ENCODE peak calls at places on chromosomes 6 and 20, in ten cellular contexts. One of them, this sample, is unnamed.

GRCh38 chr6:16227048-16227562 is 11.3 kb upstream of the GMPR start:
- DNase-seq in OCI-LY7: no peak
- DNase-seq in endothelial cell: no peak
- DNase-seq in transverse colon: no peak
- DNase-seq in omental fat pad: no peak
- DNase-seq in Peyer's patch: no peak
- DNase-seq in astrocyte of the spinal cord: no peak
- DNase-seq in A549: no peak
- DNase-seq in PC-9: no peak
- DNase-seq in stomach: no peak
- DNase-seq in this sample: no peak

GRCh38 chr20:58233881-58234528 is 5.6 kb upstream of the ANKRD60 start:
- DNase-seq in astrocyte of the spinal cord: no peak
- DNase-seq in endothelial cell: peak; percentile 85
- DNase-seq in stomach: no peak
- DNase-seq in transverse colon: peak; percentile 31
- DNase-seq in OCI-LY7: peak; percentile 28
- DNase-seq in PC-9: no peak
- DNase-seq in omental fat pad: no peak
- DNase-seq in Peyer's patch: no peak
- DNase-seq in A549: peak; percentile 23
- DNase-seq in this sample: peak; percentile 62

GRCh38 chr6:166307082-166307980 is 861 bp downstream of the PRR18 start:
- DNase-seq in Peyer's patch: no peak
- DNase-seq in astrocyte of the spinal cord: no peak
- DNase-seq in stomach: no peak
- DNase-seq in endothelial cell: peak; percentile 41
- DNase-seq in OCI-LY7: no peak
- DNase-seq in PC-9: no peak
- DNase-seq in transverse colon: no peak
- DNase-seq in omental fat pad: no peak
- DNase-seq in A549: no peak
- DNase-seq in this sample: peak; percentile 43

GRCh38 chr20:4794846-4795245 is 73.1 kb downstream of the PRND start:
- DNase-seq in A549: no peak
- DNase-seq in OCI-LY7: no peak
- DNase-seq in stomach: no peak
- DNase-seq in astrocyte of the spinal cord: peak; percentile 4
- DNase-seq in omental fat pad: no peak
- DNase-seq in PC-9: no peak
- DNase-seq in transverse colon: no peak
- DNase-seq in Peyer's patch: no peak
- DNase-seq in endothelial cell: no peak
- DNase-seq in this sample: no peak

GRCh38 chr6:47308674-47309325 is 905 bp downstream of the TNFRSF21 start:
- DNase-seq in OCI-LY7: peak; percentile 67
- DNase-seq in endothelial cell: peak; percentile 33
- DNase-seq in Peyer's patch: peak; percentile 56
- DNase-seq in transverse colon: peak; percentile 22
- DNase-seq in stomach: peak; percentile 29
- DNase-seq in A549: peak; percentile 29
- DNase-seq in omental fat pad: no peak
- DNase-seq in PC-9: no peak
- DNase-seq in astrocyte of the spinal cord: peak; percentile 58
- DNase-seq in this sample: peak; percentile 31

GRCh38 chr6:30881987-30882763 is 2.1 kb upstream of the DDR1 start:
- DNase-seq in Peyer's patch: peak; percentile 46
- DNase-seq in OCI-LY7: peak; percentile 48
- DNase-seq in A549: no peak
- DNase-seq in stomach: no peak
- DNase-seq in omental fat pad: no peak
- DNase-seq in endothelial cell: no peak
- DNase-seq in PC-9: no peak
- DNase-seq in astrocyte of the spinal cord: peak; percentile 60
- DNase-seq in transverse colon: no peak
- DNase-seq in this sample: peak; percentile 62

GRCh38 chr6:27785297-27785696 is 126.9 kb downstream of the OR2B2 start:
- DNase-seq in transverse colon: no peak
- DNase-seq in stomach: no peak
- DNase-seq in A549: no peak
- DNase-seq in OCI-LY7: no peak
- DNase-seq in PC-9: no peak
- DNase-seq in omental fat pad: no peak
- DNase-seq in Peyer's patch: no peak
- DNase-seq in astrocyte of the spinal cord: no peak
- DNase-seq in endothelial cell: no peak
- DNase-seq in this sample: no peak

GRCh38 chr6:145668844-145669243 is 66.5 kb downstream of the EPM2A start:
- DNase-seq in Peyer's patch: no peak
- DNase-seq in astrocyte of the spinal cord: no peak
- DNase-seq in PC-9: no peak
- DNase-seq in A549: no peak
- DNase-seq in OCI-LY7: no peak
- DNase-seq in stomach: no peak
- DNase-seq in endothelial cell: no peak
- DNase-seq in transverse colon: no peak
- DNase-seq in omental fat pad: no peak
- DNase-seq in this sample: no peak

GRCh38 chr20:2314759-2315439 is 19.1 kb downstream of the TGM3 start:
- DNase-seq in endothelial cell: no peak
- DNase-seq in PC-9: peak; percentile 97
- DNase-seq in stomach: no peak
- DNase-seq in Peyer's patch: peak; percentile 48
- DNase-seq in omental fat pad: no peak
- DNase-seq in OCI-LY7: no peak
- DNase-seq in astrocyte of the spinal cord: peak; percentile 76
- DNase-seq in A549: peak; percentile 35
- DNase-seq in transverse colon: no peak
- DNase-seq in this sample: no peak

GRCh38 chr6:21423106-21423854 is 170.3 kb upstream of the SOX4 start:
- DNase-seq in OCI-LY7: no peak
- DNase-seq in astrocyte of the spinal cord: no peak
- DNase-seq in transverse colon: no peak
- DNase-seq in PC-9: no peak
- DNase-seq in A549: no peak
- DNase-seq in omental fat pad: no peak
- DNase-seq in endothelial cell: no peak
- DNase-seq in stomach: no peak
- DNase-seq in Peyer's patch: no peak
- DNase-seq in this sample: no peak

GRCh38 chr6:20577280-20577679 is 43.0 kb downstream of the CDKAL1 start:
- DNase-seq in stomach: no peak
- DNase-seq in omental fat pad: no peak
- DNase-seq in OCI-LY7: no peak
- DNase-seq in A549: no peak
- DNase-seq in PC-9: no peak
- DNase-seq in Peyer's patch: no peak
- DNase-seq in astrocyte of the spinal cord: no peak
- DNase-seq in endothelial cell: no peak
- DNase-seq in transverse colon: no peak
- DNase-seq in this sample: no peak

GRCh38 chr20:61531553-61532345 is 279.7 kb downstream of the CDH4 start:
- DNase-seq in transverse colon: no peak
- DNase-seq in A549: no peak
- DNase-seq in stomach: no peak
- DNase-seq in Peyer's patch: no peak
- DNase-seq in omental fat pad: no peak
- DNase-seq in OCI-LY7: no peak
- DNase-seq in astrocyte of the spinal cord: peak; percentile 66
- DNase-seq in endothelial cell: no peak
- DNase-seq in PC-9: peak; percentile 26
- DNase-seq in this sample: no peak

GRCh38 chr6:149264629-149265028 is 52.9 kb upstream of the TAB2 start:
- DNase-seq in OCI-LY7: peak; percentile 14
- DNase-seq in Peyer's patch: peak; percentile 58
- DNase-seq in transverse colon: no peak
- DNase-seq in A549: no peak
- DNase-seq in PC-9: no peak
- DNase-seq in endothelial cell: no peak
- DNase-seq in stomach: no peak
- DNase-seq in omental fat pad: no peak
- DNase-seq in astrocyte of the spinal cord: no peak
- DNase-seq in this sample: no peak

GRCh38 chr6:21710908-21711627 is 117.5 kb downstream of the SOX4 start:
- DNase-seq in PC-9: no peak
- DNase-seq in OCI-LY7: no peak
- DNase-seq in omental fat pad: no peak
- DNase-seq in stomach: no peak
- DNase-seq in transverse colon: no peak
- DNase-seq in A549: no peak
- DNase-seq in endothelial cell: no peak
- DNase-seq in Peyer's patch: no peak
- DNase-seq in astrocyte of the spinal cord: no peak
- DNase-seq in this sample: no peak

GRCh38 chr6:617485-618100 is 39.3 kb downstream of the HUS1B start:
- DNase-seq in stomach: no peak
- DNase-seq in A549: peak; percentile 3
- DNase-seq in transverse colon: no peak
- DNase-seq in Peyer's patch: no peak
- DNase-seq in endothelial cell: no peak
- DNase-seq in OCI-LY7: no peak
- DNase-seq in astrocyte of the spinal cord: no peak
- DNase-seq in omental fat pad: no peak
- DNase-seq in PC-9: no peak
- DNase-seq in this sample: no peak
- TF ChIP-seq CTCF in stomach: no peak
- TF ChIP-seq CTCF in A549: peak; percentile 20
- TF ChIP-seq CTCF in transverse colon: no peak
- TF ChIP-seq CTCF in Peyer's patch: no peak
- TF ChIP-seq CTCF in endothelial cell: no peak
- TF ChIP-seq CTCF in OCI-LY7: peak; percentile 38
- TF ChIP-seq CTCF in astrocyte of the spinal cord: peak; percentile 3
- TF ChIP-seq CTCF in omental fat pad: no peak
- TF ChIP-seq CTCF in PC-9: no peak
- TF ChIP-seq CTCF in this sample: no peak

DNA sequence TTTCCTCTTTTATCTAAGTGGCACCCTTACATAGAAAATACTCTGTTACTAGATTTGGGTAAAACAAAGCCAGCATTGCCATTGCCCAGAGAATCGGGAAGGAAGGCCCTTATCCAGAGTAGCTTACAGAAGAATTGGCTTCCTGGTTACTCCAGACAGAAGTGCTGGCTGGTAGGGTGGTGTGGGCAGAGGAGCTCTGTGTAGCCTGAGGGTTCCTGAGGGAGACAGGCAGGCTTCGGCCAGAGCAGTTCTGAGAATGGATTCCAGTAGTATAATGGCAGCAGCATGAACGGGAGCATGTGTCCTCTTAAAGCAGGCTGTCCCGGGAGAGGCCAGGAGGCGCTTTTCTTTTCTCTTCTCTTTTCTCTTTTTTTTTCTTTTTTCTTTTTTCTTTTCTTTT is 11.9 kb downstream of the CUL9 start:
- DNase-seq in A549: no peak
- DNase-seq in omental fat pad: no peak
- DNase-seq in transverse colon: no peak
- DNase-seq in PC-9: no peak
- DNase-seq in astrocyte of the spinal cord: no peak
- DNase-seq in stomach: no peak
- DNase-seq in Peyer's patch: peak; percentile 14
- DNase-seq in endothelial cell: no peak
- DNase-seq in OCI-LY7: no peak
- DNase-seq in this sample: no peak
- TF ChIP-seq CTCF in A549: no peak
- TF ChIP-seq CTCF in omental fat pad: no peak
- TF ChIP-seq CTCF in transverse colon: no peak
- TF ChIP-seq CTCF in PC-9: no peak
- TF ChIP-seq CTCF in astrocyte of the spinal cord: no peak
- TF ChIP-seq CTCF in stomach: no peak
- TF ChIP-seq CTCF in Peyer's patch: no peak
- TF ChIP-seq CTCF in endothelial cell: no peak
- TF ChIP-seq CTCF in OCI-LY7: no peak
- TF ChIP-seq CTCF in this sample: no peak

GRCh38 chr6:138521800-138522199 is 22.5 kb upstream of the NHSL1 start:
- DNase-seq in OCI-LY7: no peak
- DNase-seq in astrocyte of the spinal cord: no peak
- DNase-seq in Peyer's patch: no peak
- DNase-seq in endothelial cell: no peak
- DNase-seq in omental fat pad: no peak
- DNase-seq in A549: no peak
- DNase-seq in PC-9: no peak
- DNase-seq in stomach: no peak
- DNase-seq in transverse colon: no peak
- DNase-seq in this sample: no peak

GRCh38 chr6:138518054-138518453 is 18.8 kb upstream of the NHSL1 start:
- DNase-seq in endothelial cell: no peak
- DNase-seq in omental fat pad: no peak
- DNase-seq in transverse colon: no peak
- DNase-seq in A549: no peak
- DNase-seq in stomach: no peak
- DNase-seq in astrocyte of the spinal cord: no peak
- DNase-seq in Peyer's patch: no peak
- DNase-seq in OCI-LY7: no peak
- DNase-seq in PC-9: no peak
- DNase-seq in this sample: no peak

GRCh38 chr6:138522611-138523010 is 23.3 kb upstream of the NHSL1 start:
- DNase-seq in stomach: no peak
- DNase-seq in endothelial cell: no peak
- DNase-seq in PC-9: no peak
- DNase-seq in transverse colon: no peak
- DNase-seq in OCI-LY7: no peak
- DNase-seq in Peyer's patch: no peak
- DNase-seq in A549: no peak
- DNase-seq in omental fat pad: no peak
- DNase-seq in astrocyte of the spinal cord: no peak
- DNase-seq in this sample: no peak

GRCh38 chr6:138517635-138518034 is 18.3 kb upstream of the NHSL1 start:
- DNase-seq in OCI-LY7: peak; percentile 76
- DNase-seq in stomach: peak; percentile 57
- DNase-seq in transverse colon: peak; percentile 63
- DNase-seq in Peyer's patch: peak; percentile 88
- DNase-seq in omental fat pad: no peak
- DNase-seq in A549: peak; percentile 28
- DNase-seq in PC-9: peak; percentile 57
- DNase-seq in endothelial cell: peak; percentile 36
- DNase-seq in astrocyte of the spinal cord: no peak
- DNase-seq in this sample: no peak

GRCh38 chr6:138520463-138520862 is 21.2 kb upstream of the NHSL1 start:
- DNase-seq in transverse colon: no peak
- DNase-seq in stomach: no peak
- DNase-seq in omental fat pad: no peak
- DNase-seq in endothelial cell: no peak
- DNase-seq in OCI-LY7: peak; percentile 44
- DNase-seq in A549: no peak
- DNase-seq in astrocyte of the spinal cord: peak; percentile 38
- DNase-seq in PC-9: no peak
- DNase-seq in Peyer's patch: no peak
- DNase-seq in this sample: no peak
- TF ChIP-seq CTCF in transverse colon: peak; percentile 39
- TF ChIP-seq CTCF in stomach: peak; percentile 37
- TF ChIP-seq CTCF in omental fat pad: peak; percentile 29
- TF ChIP-seq CTCF in endothelial cell: peak; percentile 76
- TF ChIP-seq CTCF in OCI-LY7: peak; percentile 69
- TF ChIP-seq CTCF in A549: peak; percentile 26
- TF ChIP-seq CTCF in astrocyte of the spinal cord: peak; percentile 18
- TF ChIP-seq CTCF in PC-9: peak; percentile 86
- TF ChIP-seq CTCF in Peyer's patch: peak; percentile 40
- TF ChIP-seq CTCF in this sample: peak; percentile 86

DNA sequence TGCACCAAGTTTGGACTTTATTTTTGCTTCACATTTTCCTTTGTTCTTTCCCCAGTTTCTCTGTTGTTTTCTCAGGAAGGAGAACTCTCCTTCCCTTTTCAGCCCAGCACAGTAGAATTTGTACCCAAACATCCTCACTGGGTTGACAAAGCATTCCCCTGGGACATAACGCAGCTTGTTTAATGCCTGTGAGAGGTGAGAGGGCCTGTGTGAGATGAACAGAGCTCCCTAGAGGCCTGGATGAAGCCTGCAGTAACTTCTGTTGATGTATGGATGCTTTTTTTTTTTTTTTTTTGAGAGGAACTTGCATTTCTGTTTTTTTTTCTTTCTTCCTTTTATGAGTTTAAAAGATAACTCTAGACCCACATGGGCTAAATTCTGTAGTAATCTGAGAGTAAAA is 104.9 kb upstream of the SLC22A23 start:
- DNase-seq in PC-9: no peak
- DNase-seq in OCI-LY7: peak; percentile 6
- DNase-seq in A549: peak; percentile 43
- DNase-seq in Peyer's patch: no peak
- DNase-seq in astrocyte of the spinal cord: peak; percentile 58
- DNase-seq in transverse colon: no peak
- DNase-seq in omental fat pad: no peak
- DNase-seq in endothelial cell: peak; percentile 52
- DNase-seq in stomach: no peak
- DNase-seq in this sample: no peak
- TF ChIP-seq CTCF in PC-9: no peak
- TF ChIP-seq CTCF in OCI-LY7: no peak
- TF ChIP-seq CTCF in A549: no peak
- TF ChIP-seq CTCF in Peyer's patch: peak; percentile 29
- TF ChIP-seq CTCF in astrocyte of the spinal cord: peak; percentile 42
- TF ChIP-seq CTCF in transverse colon: peak; percentile 9
- TF ChIP-seq CTCF in omental fat pad: no peak
- TF ChIP-seq CTCF in endothelial cell: no peak
- TF ChIP-seq CTCF in stomach: no peak
- TF ChIP-seq CTCF in this sample: no peak

This sample was measured in mesothelial cell of epicardium.